ENCODE peak calls at places on chromosomes 4 and X, in eight cellular contexts. E, W, N, P, F, I, Y and A are unnamed samples.

GRCh38 chr4:113476800-113477199 is 284.7 kb downstream of the CAMK2D start:
- DNase-seq in E (no peak), W (peak; percentile 13), N (no peak), P (no peak), F (no peak), I (peak; percentile 16), Y (no peak), A (no peak)

GRCh38 chr4:174318829-174319764 is 35.4 kb downstream of the CEP44 start:
- DNase-seq in E (no peak), W (peak; percentile 66), N (peak; percentile 66), P (no peak), F (no peak), I (no peak), Y (no peak), A (peak; percentile 43)

GRCh38 chr4:7365472-7366179 is 69.1 kb downstream of the PSAPL1 start:
- DNase-seq in E (no peak), W (no peak), N (no peak), P (no peak), F (no peak), I (no peak), Y (peak; percentile 68), A (no peak)

GRCh38 chr4:45033676-45034410 is 307.5 kb upstream of the GNPDA2 start:
- DNase-seq in E (no peak), W (peak; percentile 54), N (no peak), P (no peak), F (no peak), I (no peak), Y (no peak), A (no peak)

GRCh38 chr4:176957353-176958118 is 164.8 kb upstream of the VEGFC start:
- DNase-seq in E (no peak), W (no peak), N (no peak), P (no peak), F (no peak), I (no peak), Y (no peak), A (no peak)

GRCh38 chr4:48913346-48913745 is 6.8 kb upstream of the OCIAD2 start:
- DNase-seq in E (no peak), W (no peak), N (peak; percentile 74), P (no peak), F (peak; percentile 60), I (no peak), Y (no peak), A (no peak)

GRCh38 chrX:11952176-11952720 is 186.0 kb upstream of the FRMPD4 start:
- DNase-seq in E (no peak), W (peak; percentile 10), N (peak; percentile 41), P (no peak), F (no peak), I (no peak), Y (no peak), A (no peak)

GRCh38 chr4:97142893-97143292 is 1000.4 kb downstream of the STPG2 start:
- DNase-seq in E (no peak), W (no peak), N (no peak), P (no peak), F (no peak), I (no peak), Y (no peak), A (no peak)

GRCh38 chr4:123821861-123822260 is 425.3 kb downstream of the SPRY1 start:
- DNase-seq in E (no peak), W (peak; percentile 83), N (peak; percentile 85), P (no peak), F (no peak), I (no peak), Y (no peak), A (no peak)

GRCh38 chr4:173528378-173529321 is 1.4 kb downstream of the HAND2 start:
- DNase-seq in E (no peak), W (peak; percentile 57), N (no peak), P (no peak), F (peak; percentile 32), I (no peak), Y (no peak), A (no peak)